ENCODE peak calls at places on chromosomes 16 and 17, in seven cellular contexts. I, Q, J, U, H, T and E are unnamed samples.

GRCh38 chr17:17063546-17064122 is 21.4 kb downstream of the MPRIP start:
- DNase-seq in U (peak; percentile 47), J (peak; percentile 39), Q (peak; percentile 64), H (no peak), I (no peak), T (no peak), E (peak; percentile 90)

GRCh38 chr16:17365591-17366298 is 105.0 kb downstream of the XYLT1 start:
- DNase-seq in U (no peak), T (peak; percentile 60), I (no peak), Q (no peak), J (no peak), H (no peak), E (no peak)

GRCh38 chr17:57862410-57862989 is 12.7 kb upstream of the MRPS23 start:
- DNase-seq in I (no peak), H (no peak), T (no peak), Q (no peak), U (no peak), J (no peak), E (no peak)

GRCh38 chr16:4265676-4266075 is 7.1 kb downstream of the TFAP4 start:
- DNase-seq in U (no peak), I (no peak), Q (peak; percentile 25), T (no peak), J (no peak), H (no peak), E (no peak)

GRCh38 chr17:30375661-30376060 is 3.1 kb upstream of the CPD start:
- DNase-seq in T (peak; percentile 52), H (peak; percentile 41), U (no peak), J (no peak), I (no peak), Q (no peak), E (no peak)

GRCh38 chr16:30519120-30520049 is 7.0 kb downstream of the ZNF768 start:
- DNase-seq in H (no peak), J (no peak), T (no peak), I (no peak), Q (no peak), U (no peak), E (no peak)

GRCh38 chr16:67170168-67170947 is at the start of gene NOL3:
- DNase-seq in H (peak; percentile 71), T (peak; percentile 90), Q (peak; percentile 89), I (peak; percentile 59), U (peak; percentile 74), J (peak; percentile 84), E (peak; percentile 77)

GRCh38 chr16:1469693-1470201 is 5.1 kb downstream of the CLCN7 start:
- DNase-seq in T (no peak), Q (peak; percentile 12), U (no peak), J (no peak), H (peak; percentile 91), I (no peak), E (no peak)

GRCh38 chr16:49048557-49048956 is 233.1 kb downstream of the CBLN1 start:
- DNase-seq in U (no peak), J (no peak), I (peak; percentile 50), T (peak; percentile 4), Q (no peak), H (no peak), E (peak; percentile 43)

GRCh38 chr16:75351183-75351582 is 82.1 kb downstream of the CFDP1 start:
- DNase-seq in J (no peak), H (no peak), T (peak; percentile 79), I (peak; percentile 78), Q (no peak), U (no peak), E (peak; percentile 69)

GRCh38 chr16:75415169-75415908 is 18.0 kb downstream of the CFDP1 start:
- DNase-seq in I (peak; percentile 74), Q (no peak), H (no peak), T (no peak), J (no peak), U (no peak), E (no peak)

GRCh38 chr16:22352726-22353125 is 21.7 kb downstream of the CDR2 start:
- DNase-seq in J (no peak), T (no peak), H (no peak), Q (no peak), U (no peak), I (no peak), E (no peak)

GRCh38 chr16:68538880-68539701 is at the start of gene ZFP90:
- DNase-seq in J (peak; percentile 90), H (peak; percentile 91), T (peak; percentile 90), I (peak; percentile 57), U (peak; percentile 69), Q (peak; percentile 94), E (peak; percentile 76)

GRCh38 chr16:63714876-63715275 is 1407.0 kb downstream of the CDH11 start:
- DNase-seq in T (no peak), U (no peak), I (no peak), J (peak; percentile 27), H (no peak), Q (no peak), E (no peak)

GRCh38 chr17:12592941-12593340 is 72.7 kb upstream of the MYOCD start:
- DNase-seq in H (no peak), T (no peak), I (peak; percentile 55), Q (no peak), J (no peak), U (no peak), E (no peak)

GRCh38 chr17:67221062-67221998 is 23.7 kb downstream of the HELZ start:
- DNase-seq in J (no peak), U (peak; percentile 26), T (peak; percentile 67), I (peak; percentile 54), H (peak; percentile 72), Q (no peak), E (peak; percentile 65)

GRCh38 chr16:10552998-10553491 is 27.4 kb downstream of the EMP2 start:
- DNase-seq in H (peak; percentile 48), I (no peak), J (peak; percentile 30), T (no peak), U (no peak), Q (peak; percentile 60), E (no peak)

GRCh38 chr16:79997257-79997656 is 396.7 kb upstream of the MAF start:
- DNase-seq in I (peak; percentile 31), T (peak; percentile 17), U (no peak), Q (no peak), H (peak; percentile 22), J (no peak), E (peak; percentile 46)

GRCh38 chr16:12061336-12062055 is 85.0 kb downstream of the SNX29 start:
- DNase-seq in U (no peak), Q (no peak), J (no peak), T (no peak), H (peak; percentile 19), I (peak; percentile 36), E (peak; percentile 79)

GRCh38 chr17:60165976-60166375 is 16.2 kb downstream of the CA4 start:
- DNase-seq in Q (no peak), I (peak; percentile 18), H (peak; percentile 66), U (no peak), T (no peak), J (peak; percentile 69), E (no peak)

GRCh38 chr16:67248401-67249177 is at the start of gene SLC9A5:
- DNase-seq in Q (peak; percentile 57), H (peak; percentile 60), I (no peak), T (no peak), J (no peak), U (no peak), E (no peak)

GRCh38 chr17:49227436-49228261 is 2.9 kb downstream of the PHOSPHO1 start:
- DNase-seq in T (peak; percentile 66), Q (peak; percentile 74), I (peak; percentile 49), H (peak; percentile 79), U (peak; percentile 71), J (peak; percentile 82), E (peak; percentile 74)

GRCh38 chr17:3657874-3658783 is 10.2 kb downstream of the TAX1BP3 start:
- DNase-seq in I (peak; percentile 21), Q (no peak), U (no peak), J (no peak), H (no peak), T (no peak), E (no peak)

GRCh38 chr17:82092995-82093751 is 4.9 kb downstream of the FASN start:
- DNase-seq in U (no peak), I (no peak), J (no peak), H (peak; percentile 10), T (no peak), Q (peak; percentile 14), E (no peak)

GRCh38 chr17:78130439-78131101 is at the start of gene TMC8:
- DNase-seq in U (no peak), Q (peak; percentile 33), T (no peak), H (peak; percentile 92), J (peak; percentile 51), I (no peak), E (no peak)

GRCh38 chr17:28878981-28879380 is 18.6 kb downstream of the FLOT2 start:
- DNase-seq in J (peak; percentile 35), U (no peak), Q (no peak), H (peak; percentile 31), I (peak; percentile 59), T (peak; percentile 52), E (peak; percentile 66)
- TF ChIP-seq CTCF in J (no peak), U (no peak), Q (no peak), H (no peak), I (peak; percentile 71), T (peak; percentile 47), E (peak; percentile 45)

GRCh38 chr17:7834891-7835817 is 1.1 kb downstream of the KDM6B start:
- DNase-seq in U (peak; percentile 96), J (peak; percentile 97), I (peak; percentile 92), H (peak; percentile 96), T (peak; percentile 100), Q (peak; percentile 97), E (peak; percentile 97)
- TF ChIP-seq CTCF in U (no peak), J (no peak), I (peak; percentile 91), H (peak; percentile 47), T (peak; percentile 85), Q (peak; percentile 74), E (peak; percentile 73)

DNA sequence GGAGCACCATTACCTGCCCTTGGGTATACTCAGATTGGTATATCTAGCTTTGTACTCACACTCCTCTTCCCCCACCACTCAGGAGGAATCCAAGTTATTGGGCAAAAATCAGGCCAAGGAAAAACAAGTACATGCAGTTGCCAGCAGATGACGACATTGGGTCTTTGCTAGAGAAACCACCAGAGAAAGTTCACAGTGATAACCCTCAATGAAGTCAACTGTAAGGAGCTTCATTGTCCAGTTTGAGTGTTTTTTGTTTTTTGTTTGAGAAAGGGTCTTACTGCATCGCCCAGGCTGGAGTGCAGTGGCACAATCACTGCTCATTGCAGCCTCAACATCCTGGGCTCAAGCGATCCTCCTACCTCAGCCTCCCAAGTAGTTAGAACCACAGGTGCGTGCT is 34.6 kb upstream of the TOX3 start:
- DNase-seq in I (no peak), T (no peak), Q (no peak), U (no peak), H (peak; percentile 15), J (no peak), E (peak; percentile 5)
- TF ChIP-seq CTCF in I (peak; percentile 38), T (no peak), Q (no peak), U (no peak), H (peak; percentile 33), J (no peak), E (no peak)

GRCh38 chr17:56595831-56596740 is 2.6 kb downstream of the NOG start:
- DNase-seq in H (peak; percentile 73), I (no peak), J (no peak), Q (no peak), T (no peak), U (no peak), E (peak; percentile 3)

GRCh38 chr17:56594528-56595418 is 1.3 kb downstream of the NOG start:
- DNase-seq in U (no peak), Q (no peak), I (no peak), T (no peak), J (no peak), H (peak; percentile 75), E (peak; percentile 30)

GRCh38 chr17:56592487-56593072 is 919 bp upstream of the NOG start:
- DNase-seq in T (peak; percentile 49), H (peak; percentile 91), I (no peak), J (peak; percentile 64), U (no peak), Q (peak; percentile 67), E (peak; percentile 52)

GRCh38 chr17:56593741-56594527 is 435 bp downstream of the NOG start:
- DNase-seq in J (peak; percentile 56), U (no peak), T (peak; percentile 66), I (peak; percentile 44), H (no peak), Q (peak; percentile 64), E (peak; percentile 68)

GRCh38 chr17:56593073-56593740 is at the start of gene NOG:
- DNase-seq in T (peak; percentile 12), U (no peak), H (peak; percentile 88), I (no peak), J (no peak), Q (peak; percentile 51), E (peak; percentile 52)
- TF ChIP-seq CTCF in T (no peak), U (no peak), H (no peak), I (no peak), J (no peak), Q (no peak), E (no peak)